ENCODE peak calls at places on chromosomes 1 and 21, in ten cellular contexts. Q, Z, S, P, E, L, U, I, T and X are unnamed samples.

GRCh38 chr1:30815556-30815955 is 58.0 kb upstream of the LAPTM5 start:
- DNase-seq in S (no peak), Z (no peak), Q (no peak), L (no peak), U (no peak), E (no peak), I (no peak), T (no peak), P (no peak), X (no peak)

GRCh38 chr21:15029077-15029476 is 35.7 kb downstream of the NRIP1 start:
- DNase-seq in Z (no peak), S (no peak), I (no peak), E (no peak), T (no peak), P (no peak), Q (no peak), U (no peak), L (no peak), X (no peak)

GRCh38 chr1:82269466-82269865 is 468.7 kb downstream of the ADGRL2 start:
- DNase-seq in T (peak), Z (no peak), U (no peak), Q (no peak), I (no peak), S (no peak), E (no peak), P (no peak), L (no peak), X (no peak)

GRCh38 chr21:37734846-37735245 is 181.4 kb downstream of the KCNJ6 start:
- DNase-seq in S (no peak), Z (no peak), I (no peak), T (no peak), Q (no peak), P (no peak), U (no peak), E (no peak), L (no peak), X (no peak)

GRCh38 chr1:4464478-4464877 is 189.9 kb upstream of the AJAP1 start:
- DNase-seq in S (no peak), E (no peak), P (no peak), T (no peak), Q (no peak), U (no peak), I (no peak), Z (no peak), L (no peak), X (no peak)

GRCh38 chr1:31760901-31761470 is 3.2 kb downstream of the ADGRB2 start:
- DNase-seq in E (peak), S (peak), Z (no peak), I (peak), U (no peak), P (peak), L (no peak), Q (peak), T (peak), X (peak)

GRCh38 chr1:80417651-80418050 is 1383.1 kb upstream of the ADGRL2 start:
- DNase-seq in E (no peak), Q (no peak), Z (no peak), S (no peak), U (no peak), I (no peak), P (no peak), L (no peak), T (peak), X (peak)

GRCh38 chr1:51410568-51411460 is 80.5 kb upstream of the TTC39A start:
- DNase-seq in Z (no peak), E (no peak), U (no peak), P (no peak), T (peak), Q (no peak), L (no peak), I (no peak), S (no peak), X (peak)

GRCh38 chr1:18932879-18933278 is 23.6 kb downstream of the IFFO2 start:
- DNase-seq in T (no peak), Z (no peak), P (no peak), I (no peak), E (no peak), Q (no peak), S (no peak), U (no peak), L (no peak), X (no peak)

GRCh38 chr1:8089535-8090228 is 63.6 kb upstream of the ERRFI1 start:
- DNase-seq in I (no peak), E (no peak), T (no peak), L (no peak), S (no peak), P (no peak), U (peak), Z (no peak), Q (no peak), X (peak)

GRCh38 chr1:43947061-43947889 is 525 bp downstream of the IPO13 start:
- DNase-seq in T (no peak), Z (no peak), S (peak), U (no peak), L (no peak), I (no peak), P (no peak), E (peak), Q (no peak), X (peak)

GRCh38 chr1:78101514-78101913 is 55.7 kb downstream of the GIPC2 start:
- DNase-seq in I (no peak), L (no peak), P (peak), U (peak), Z (no peak), Q (no peak), T (peak), E (no peak), S (no peak), X (peak)

GRCh38 chr21:42332557-42332956 is 17.3 kb upstream of the TFF3 start:
- DNase-seq in S (no peak), I (no peak), Q (no peak), U (no peak), P (no peak), E (no peak), L (no peak), Z (no peak), T (no peak), X (no peak)

GRCh38 chr21:33655591-33656221 is 13.4 kb downstream of the ITSN1 start:
- DNase-seq in E (no peak), P (peak), I (no peak), S (no peak), L (no peak), Q (no peak), T (peak), Z (no peak), U (peak), X (peak)

GRCh38 chr21:34156957-34157356 is 83.6 kb downstream of the MRPS6 start:
- DNase-seq in Z (no peak), L (no peak), S (no peak), Q (no peak), E (no peak), U (no peak), T (no peak), P (no peak), I (no peak), X (no peak)

GRCh38 chr1:213531369-213532310 is 456.1 kb upstream of the PROX1 start:
- DNase-seq in L (no peak), S (no peak), Z (no peak), T (no peak), E (no peak), P (no peak), I (no peak), U (no peak), Q (no peak), X (no peak)

GRCh38 chr21:46618738-46619369 is 14.0 kb upstream of the S100B start:
- DNase-seq in P (no peak), S (no peak), U (no peak), E (no peak), L (no peak), I (no peak), T (no peak), Q (peak), Z (no peak), X (no peak)

GRCh38 chr1:6889875-6890480 is 104.7 kb downstream of the CAMTA1 start:
- DNase-seq in Z (no peak), S (peak), P (peak), Q (peak), E (peak), U (peak), L (no peak), I (peak), T (peak), X (peak)

GRCh38 chr21:43316156-43316845 is 110.6 kb downstream of the SIK1 start:
- DNase-seq in S (no peak), T (no peak), U (no peak), I (no peak), Q (no peak), P (no peak), L (no peak), E (no peak), Z (no peak), X (no peak)